ENCODE peak calls at places on chromosomes 1 and 21, in four cellular contexts. One of them, this sample, is unnamed.
A peak's percentile ranks its signal among the peaks of the same experiment; 100 is the strongest.

GRCh38 chr1:2921970-2922686 is 99.1 kb upstream of the ACTRT2 start:
- DNase-seq in B cell: peak; percentile 53
- DNase-seq in fibroblast of mammary gland: no peak
- DNase-seq in brain microvascular endothelial cell: no peak
- DNase-seq in this sample: no peak

GRCh38 chr1:213564215-213564659 is 423.5 kb upstream of the PROX1 start:
- DNase-seq in fibroblast of mammary gland: peak; percentile 4
- DNase-seq in brain microvascular endothelial cell: no peak
- DNase-seq in B cell: no peak
- DNase-seq in this sample: no peak

GRCh38 chr1:235079443-235079967 is 49.1 kb downstream of the TOMM20 start:
- DNase-seq in fibroblast of mammary gland: peak; percentile 67
- DNase-seq in B cell: no peak
- DNase-seq in brain microvascular endothelial cell: no peak
- DNase-seq in this sample: no peak

GRCh38 chr1:2125375-2126211 is 69.0 kb downstream of the FAAP20 start:
- DNase-seq in B cell: no peak
- DNase-seq in brain microvascular endothelial cell: no peak
- DNase-seq in fibroblast of mammary gland: no peak
- DNase-seq in this sample: no peak

GRCh38 chr1:175023043-175023921 is at the start of gene MRPS14:
- DNase-seq in brain microvascular endothelial cell: peak; percentile 99
- DNase-seq in fibroblast of mammary gland: peak; percentile 99
- DNase-seq in B cell: peak; percentile 99
- DNase-seq in this sample: peak; percentile 95

GRCh38 chr1:27849951-27850350 is 19.4 kb downstream of the PPP1R8 start:
- DNase-seq in B cell: no peak
- DNase-seq in brain microvascular endothelial cell: no peak
- DNase-seq in fibroblast of mammary gland: no peak
- DNase-seq in this sample: no peak

GRCh38 chr1:206551985-206552325 is 44.6 kb downstream of the RASSF5 start:
- DNase-seq in fibroblast of mammary gland: no peak
- DNase-seq in B cell: peak; percentile 21
- DNase-seq in brain microvascular endothelial cell: no peak
- DNase-seq in this sample: peak; percentile 86

GRCh38 chr1:99766378-99766800 is at the start of gene FRRS1:
- DNase-seq in fibroblast of mammary gland: peak; percentile 71
- DNase-seq in brain microvascular endothelial cell: peak; percentile 53
- DNase-seq in B cell: peak; percentile 63
- DNase-seq in this sample: no peak

GRCh38 chr1:232047473-232047872 is 420.9 kb downstream of the DISC1 start:
- DNase-seq in fibroblast of mammary gland: no peak
- DNase-seq in brain microvascular endothelial cell: no peak
- DNase-seq in B cell: no peak
- DNase-seq in this sample: no peak

GRCh38 chr1:50523548-50523947 is 100.3 kb upstream of the DMRTA2 start:
- DNase-seq in fibroblast of mammary gland: no peak
- DNase-seq in B cell: no peak
- DNase-seq in brain microvascular endothelial cell: no peak
- DNase-seq in this sample: no peak
- TF ChIP-seq CTCF in fibroblast of mammary gland: no peak
- TF ChIP-seq CTCF in B cell: no peak
- TF ChIP-seq CTCF in brain microvascular endothelial cell: no peak
- TF ChIP-seq CTCF in this sample: no peak

GRCh38 chr1:190633488-190633887 is 155.8 kb upstream of the BRINP3 start:
- DNase-seq in brain microvascular endothelial cell: no peak
- DNase-seq in B cell: no peak
- DNase-seq in fibroblast of mammary gland: no peak
- DNase-seq in this sample: no peak
- TF ChIP-seq CTCF in brain microvascular endothelial cell: no peak
- TF ChIP-seq CTCF in B cell: no peak
- TF ChIP-seq CTCF in fibroblast of mammary gland: no peak
- TF ChIP-seq CTCF in this sample: no peak

GRCh38 chr1:183416850-183417690 is 1.1 kb downstream of the NMNAT2 start:
- DNase-seq in B cell: peak; percentile 20
- DNase-seq in fibroblast of mammary gland: peak; percentile 54
- DNase-seq in brain microvascular endothelial cell: peak; percentile 46
- DNase-seq in this sample: no peak
- TF ChIP-seq CTCF in B cell: no peak
- TF ChIP-seq CTCF in fibroblast of mammary gland: no peak
- TF ChIP-seq CTCF in brain microvascular endothelial cell: no peak
- TF ChIP-seq CTCF in this sample: no peak

DNA sequence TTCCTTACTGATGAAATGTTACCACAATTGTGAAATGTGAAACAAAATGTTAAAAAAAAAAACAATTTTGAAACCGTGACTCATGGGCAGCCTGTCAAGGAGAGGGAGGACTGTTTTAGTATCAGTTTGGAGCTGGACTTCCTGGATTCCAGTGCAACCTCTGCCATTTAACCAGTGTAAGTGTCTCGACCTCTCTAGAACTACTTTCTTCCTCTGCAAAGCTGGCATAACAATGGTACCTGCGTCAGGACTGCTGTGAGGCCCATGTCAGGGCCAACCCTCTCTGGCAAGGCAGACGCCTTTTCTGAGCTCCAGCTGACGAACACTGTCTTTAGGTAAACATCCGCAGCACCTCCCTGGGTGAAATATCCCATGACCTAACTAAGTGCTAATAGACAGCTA is 20.9 kb downstream of the URB1 start:
- DNase-seq in B cell: no peak
- DNase-seq in fibroblast of mammary gland: peak; percentile 87
- DNase-seq in brain microvascular endothelial cell: peak; percentile 49
- DNase-seq in this sample: no peak
- TF ChIP-seq CTCF in B cell: no peak
- TF ChIP-seq CTCF in fibroblast of mammary gland: no peak
- TF ChIP-seq CTCF in brain microvascular endothelial cell: no peak
- TF ChIP-seq CTCF in this sample: no peak

GRCh38 chr1:53592985-53593757 is 134.0 kb downstream of the DMRTB1 start:
- DNase-seq in fibroblast of mammary gland: no peak
- DNase-seq in B cell: no peak
- DNase-seq in brain microvascular endothelial cell: no peak
- DNase-seq in this sample: no peak

GRCh38 chr1:53590581-53591515 is 131.6 kb downstream of the DMRTB1 start:
- DNase-seq in B cell: no peak
- DNase-seq in brain microvascular endothelial cell: no peak
- DNase-seq in fibroblast of mammary gland: no peak
- DNase-seq in this sample: no peak

GRCh38 chr1:53593758-53594380 is 134.7 kb downstream of the DMRTB1 start:
- DNase-seq in fibroblast of mammary gland: no peak
- DNase-seq in B cell: no peak
- DNase-seq in brain microvascular endothelial cell: no peak
- DNase-seq in this sample: no peak

GRCh38 chr1:53591924-53592323 is 132.7 kb downstream of the DMRTB1 start:
- DNase-seq in B cell: no peak
- DNase-seq in brain microvascular endothelial cell: no peak
- DNase-seq in fibroblast of mammary gland: no peak
- DNase-seq in this sample: no peak

DNA sequence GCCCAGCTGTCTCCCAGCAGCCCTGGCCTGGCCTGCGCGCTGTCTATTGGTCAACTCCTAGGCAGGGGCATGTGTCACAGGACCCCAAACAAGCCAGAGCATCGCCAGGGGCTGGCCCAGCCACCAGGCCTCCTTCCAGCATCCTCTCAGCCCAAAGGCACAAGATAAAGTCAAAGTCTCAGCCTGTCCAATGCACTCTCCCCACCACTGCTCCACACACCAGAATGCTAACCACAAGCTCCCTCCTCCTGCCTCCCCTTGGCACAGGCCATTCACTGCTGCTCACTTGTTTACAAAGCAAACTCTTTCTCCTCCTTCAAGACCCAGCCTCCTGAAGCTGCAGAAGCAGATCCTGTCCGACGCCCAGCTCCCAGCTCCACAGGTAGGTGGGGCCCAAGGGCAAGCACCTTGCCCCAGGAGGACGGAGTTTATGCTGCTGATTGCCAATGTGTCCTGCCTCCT is 133.4 kb downstream of the DMRTB1 start:
- DNase-seq in brain microvascular endothelial cell: peak; percentile 33
- DNase-seq in B cell: no peak
- DNase-seq in fibroblast of mammary gland: peak; percentile 16
- DNase-seq in this sample: no peak
- TF ChIP-seq CTCF in brain microvascular endothelial cell: peak; percentile 14
- TF ChIP-seq CTCF in B cell: no peak
- TF ChIP-seq CTCF in fibroblast of mammary gland: no peak
- TF ChIP-seq CTCF in this sample: no peak

DNA sequence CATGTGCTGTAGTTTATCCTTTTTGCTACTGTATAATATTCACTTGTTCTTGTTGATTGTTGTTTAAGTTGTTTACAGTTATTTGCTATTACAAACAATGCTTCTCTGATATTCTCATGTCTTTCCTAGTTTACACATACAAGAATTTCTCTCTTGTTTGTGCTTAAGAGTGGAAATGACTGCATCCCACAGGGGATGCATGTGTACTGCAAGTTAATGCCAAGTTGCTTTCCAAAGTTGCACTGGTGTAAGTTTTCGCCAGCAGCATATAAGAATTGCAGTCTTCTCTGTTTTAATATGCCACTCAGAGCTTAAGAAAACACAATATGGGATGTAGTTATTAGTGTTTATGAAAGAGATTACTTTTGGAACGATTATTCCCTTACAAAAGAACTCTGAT is 97.7 kb downstream of the NEK7 start:
- DNase-seq in B cell: no peak
- DNase-seq in brain microvascular endothelial cell: no peak
- DNase-seq in fibroblast of mammary gland: no peak
- DNase-seq in this sample: no peak
- TF ChIP-seq CTCF in B cell: no peak
- TF ChIP-seq CTCF in brain microvascular endothelial cell: peak; percentile 29
- TF ChIP-seq CTCF in fibroblast of mammary gland: peak; percentile 12
- TF ChIP-seq CTCF in this sample: no peak

DNA sequence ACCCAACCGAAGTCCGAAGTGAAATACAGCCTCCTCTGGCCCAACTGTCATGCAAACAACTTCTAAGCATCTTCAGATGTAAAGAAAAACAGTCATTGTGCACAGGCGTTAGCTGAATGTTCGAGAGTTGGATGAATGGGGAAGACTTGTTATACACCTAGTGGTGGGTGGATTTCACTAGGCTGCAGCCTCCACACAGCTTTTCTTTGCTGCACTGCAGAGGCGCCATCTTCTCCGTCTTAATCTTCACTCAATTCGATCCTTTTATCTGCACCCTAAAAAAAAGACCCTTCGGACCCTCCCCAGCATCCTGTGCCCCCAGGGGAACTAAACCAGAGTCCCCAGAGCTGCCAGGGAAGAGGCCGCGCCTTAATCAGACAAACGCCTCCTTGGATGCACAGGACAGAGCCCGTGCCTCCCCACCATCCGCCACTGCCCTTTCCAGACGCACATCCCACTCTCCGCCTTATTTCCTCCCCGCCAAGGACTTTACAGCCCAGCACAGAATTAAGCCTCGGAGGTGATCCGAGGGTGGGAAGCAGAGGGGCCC is 1.4 kb downstream of the APP start:
- DNase-seq in brain microvascular endothelial cell: peak; percentile 67
- DNase-seq in fibroblast of mammary gland: peak; percentile 73
- DNase-seq in B cell: peak; percentile 61
- DNase-seq in this sample: no peak
- TF ChIP-seq CTCF in brain microvascular endothelial cell: peak; percentile 71
- TF ChIP-seq CTCF in fibroblast of mammary gland: peak; percentile 51
- TF ChIP-seq CTCF in B cell: peak; percentile 41
- TF ChIP-seq CTCF in this sample: no peak